ENCODE peak calls at places on chromosomes 1 and 21, in ten cellular contexts. G is activated CD4-positive, alpha-beta T cell treated with anti-CD3 and anti-CD28 coated beads for 48 hours; A is kidney; U is activated T-helper 1 cell treated with anti-CD3 and anti-CD28 coated beads, Interleukin-12 subunit alpha, Interleukin-12 subunit beta, Interleukin-2, Interleukin-4 antibody, amounts not matched to agents 30 ng/mL and 10 ng/mL and 1 ng/mL, durations not matched to agents 14 hours and 24 hours and 36 hours; P is DMS53; K is memory B cell; Y is GM20000; Z is central memory CD4-positive, alpha-beta T cell; C is Kasumi-1; H is lower leg skin. B is an unnamed sample.

GRCh38 chr1:2587071-2587859 is 688 bp downstream of the PRXL2B start:
- DNase-seq in Y (peak), H (no peak), U (no peak), G (peak), A (no peak), C (no peak), Z (no peak), K (no peak), P (peak), B (peak)

GRCh38 chr1:172929006-172929405 is 121.7 kb downstream of the TNFSF18 start:
- DNase-seq in C (no peak), A (no peak), Y (no peak), G (no peak), H (no peak), Z (no peak), K (no peak), P (no peak), U (no peak), B (no peak)

GRCh38 chr1:6045110-6045502 is 582 bp upstream of the KCNAB2 start:
- DNase-seq in C (no peak), P (no peak), G (no peak), A (no peak), K (no peak), U (no peak), H (no peak), Y (no peak), Z (no peak), B (no peak)

GRCh38 chr1:31760422-31760900 is 3.7 kb downstream of the ADGRB2 start:
- DNase-seq in U (no peak), K (no peak), G (no peak), P (peak), A (no peak), H (no peak), Z (no peak), Y (no peak), C (no peak), B (no peak)

GRCh38 chr1:245894843-245895242 is 612.2 kb downstream of the SMYD3 start:
- DNase-seq in C (no peak), H (no peak), U (no peak), Y (no peak), K (no peak), A (no peak), G (no peak), Z (no peak), P (no peak), B (no peak)

GRCh38 chr1:114700026-114700600 is 4.8 kb upstream of the AMPD1 start:
- DNase-seq in K (no peak), C (no peak), A (no peak), P (no peak), Y (no peak), H (no peak), U (no peak), G (no peak), Z (no peak), B (no peak)

GRCh38 chr1:26360051-26360806 is 6.3 kb upstream of the CRYBG2 start:
- DNase-seq in P (peak), H (no peak), A (no peak), K (peak), G (peak), Z (no peak), U (peak), Y (peak), C (no peak), B (no peak)

GRCh38 chr21:29181799-29182470 is 51.5 kb downstream of the MAP3K7CL start:
- DNase-seq in Z (no peak), H (no peak), P (peak), G (peak), A (no peak), C (no peak), Y (peak), U (no peak), K (no peak), B (no peak)

GRCh38 chr1:220690140-220691038 is at the start of gene C1orf115:
- DNase-seq in K (peak), P (peak), H (peak), Y (peak), U (peak), A (peak), G (peak), C (peak), Z (peak), B (peak)

GRCh38 chr1:198359024-198359653 is 181.3 kb downstream of the ATP6V1G3 start:
- DNase-seq in K (no peak), C (peak), G (no peak), H (no peak), U (no peak), Z (no peak), A (no peak), P (peak), Y (no peak), B (no peak)

GRCh38 chr1:184790642-184791041 is 36.0 kb upstream of the EDEM3 start:
- DNase-seq in G (no peak), Y (no peak), Z (no peak), P (peak), C (no peak), K (no peak), A (no peak), U (no peak), H (no peak), B (no peak)

GRCh38 chr1:174964261-174964984 is 35.3 kb upstream of the CACYBP start:
- DNase-seq in U (peak), A (no peak), G (no peak), H (peak), Y (no peak), Z (peak), P (peak), C (peak), K (no peak), B (no peak)

GRCh38 chr1:182850319-182850718 is 11.2 kb downstream of the DHX9 start:
- DNase-seq in K (no peak), Z (no peak), G (no peak), P (no peak), Y (no peak), A (no peak), U (no peak), H (no peak), C (no peak), B (no peak)

GRCh38 chr1:46302091-46303037 is 1.1 kb downstream of the LRRC41 start:
- DNase-seq in K (peak), H (no peak), U (peak), C (peak), Z (peak), Y (peak), A (peak), G (peak), P (peak), B (peak)

GRCh38 chr1:58870298-58870676 is 86.4 kb upstream of the JUN start:
- DNase-seq in U (no peak), Y (no peak), C (no peak), P (peak), G (no peak), Z (no peak), A (peak), K (no peak), H (no peak), B (no peak)